ENCODE peak calls at places on chromosomes 7 and 10, in five cellular contexts. F, G, A, L and E are unnamed samples.

GRCh38 chr10:125204400-125204799 is 44.0 kb upstream of the CTBP2 start:
- DNase-seq in G (no peak), A (no peak), F (no peak), L (no peak), E (no peak)

GRCh38 chr7:101901661-101902491 is 84.5 kb downstream of the CUX1 start:
- DNase-seq in G (no peak), L (peak), F (no peak), A (no peak), E (no peak)

GRCh38 chr10:31829776-31830175 is 98.9 kb downstream of the ARHGAP12 start:
- DNase-seq in G (no peak), F (no peak), L (no peak), A (no peak), E (no peak)

GRCh38 chr10:98536551-98536950 is 89.8 kb upstream of the HPS1 start:
- DNase-seq in A (no peak), F (no peak), G (no peak), L (peak), E (no peak)

GRCh38 chr10:110547139-110547761 is 20.2 kb upstream of the SMC3 start:
- DNase-seq in L (peak), A (peak), G (no peak), F (no peak), E (peak)

GRCh38 chr10:99533496-99534455 is 1.0 kb downstream of the NKX2-3 start:
- DNase-seq in F (no peak), L (no peak), G (no peak), A (no peak), E (no peak)

GRCh38 chr10:70579234-70580002 is 23.1 kb downstream of the PRF1 start:
- DNase-seq in G (no peak), A (no peak), L (no peak), F (no peak), E (no peak)

GRCh38 chr7:43642897-43643630 is 60.2 kb downstream of the STK17A start:
- DNase-seq in G (no peak), F (no peak), L (no peak), A (no peak), E (no peak)

GRCh38 chr7:33601081-33601480 is 304.3 kb upstream of the BMPER start:
- DNase-seq in L (no peak), G (no peak), A (no peak), F (no peak), E (no peak)

GRCh38 chr7:48664241-48664640 is 260.1 kb upstream of the CDC14C start:
- DNase-seq in L (no peak), G (no peak), F (no peak), A (no peak), E (no peak)

GRCh38 chr7:138066954-138067394 is 9.3 kb upstream of the AKR1D1 start:
- DNase-seq in G (no peak), L (no peak), F (no peak), A (no peak), E (no peak)

GRCh38 chr10:105023223-105023622 is 382.1 kb downstream of the SORCS3 start:
- DNase-seq in F (no peak), G (no peak), A (no peak), L (no peak), E (no peak)

GRCh38 chr10:30088178-30088577 is 28.8 kb upstream of the JCAD start:
- DNase-seq in L (no peak), F (no peak), A (no peak), G (no peak), E (no peak)

GRCh38 chr10:64023926-64024465 is 502.8 kb downstream of the REEP3 start:
- DNase-seq in F (no peak), A (no peak), G (no peak), L (no peak), E (no peak)

GRCh38 chr7:11182736-11183135 is 209.1 kb downstream of the PHF14 start:
- DNase-seq in A (no peak), G (no peak), L (peak), F (no peak), E (no peak)

GRCh38 chr7:12768948-12769347 is 81.5 kb downstream of the ARL4A start:
- DNase-seq in L (no peak), F (no peak), G (no peak), A (no peak), E (no peak)

GRCh38 chr10:6278519-6279120 is 75.9 kb downstream of the PFKFB3 start:
- DNase-seq in L (no peak), F (no peak), A (no peak), G (no peak), E (no peak)

GRCh38 chr7:100588438-100588837 is 2.3 kb downstream of the FBXO24 start:
- DNase-seq in L (peak), G (no peak), F (no peak), A (no peak), E (no peak)

GRCh38 chr7:20338285-20338684 is 7.6 kb downstream of the ITGB8 start:
- DNase-seq in L (no peak), A (no peak), G (no peak), F (no peak), E (no peak)

GRCh38 chr10:107727762-107728317 is 563.3 kb upstream of the SORCS1 start:
- DNase-seq in F (no peak), A (no peak), G (no peak), L (no peak), E (no peak)

GRCh38 chr10:103648951-103649532 is 155.5 kb downstream of the NEURL1 start:
- DNase-seq in F (no peak), L (peak), A (no peak), G (no peak), E (no peak)

GRCh38 chr10:122911889-122912484 is 1.6 kb downstream of the FAM24A start:
- DNase-seq in L (peak), F (peak), G (peak), A (peak), E (peak)

GRCh38 chr7:45978010-45978681 is 57.1 kb upstream of the IGFBP3 start:
- DNase-seq in A (peak), L (peak), G (no peak), F (no peak), E (peak)

GRCh38 chr10:22712959-22713852 is 1.2 kb downstream of the PIP4K2A start:
- DNase-seq in G (peak), F (no peak), L (peak), A (no peak), E (peak)

GRCh38 chr7:35725280-35725680 is 30.3 kb upstream of the HERPUD2 start:
- DNase-seq in G (no peak), A (no peak), F (peak), L (no peak), E (peak)

GRCh38 chr7:116443101-116443523 is 56.4 kb upstream of the CAV2 start:
- DNase-seq in F (no peak), L (peak), G (no peak), A (peak), E (no peak)

GRCh38 chr7:130070900-130071622 is 727 bp downstream of the KLHDC10 start:
- DNase-seq in G (no peak), A (no peak), F (no peak), L (no peak), E (no peak)

GRCh38 chr7:29573594-29573993 is 10.0 kb downstream of the PRR15 start:
- DNase-seq in L (no peak), A (no peak), F (no peak), G (no peak), E (no peak)

GRCh38 chr10:77360121-77360520 is 277.5 kb downstream of the KCNMA1 start:
- DNase-seq in F (no peak), G (no peak), L (peak), A (no peak), E (no peak)

GRCh38 chr10:72297281-72297967 is 23.7 kb downstream of the DDIT4 start:
- DNase-seq in F (peak), A (peak), G (no peak), L (peak), E (peak)

GRCh38 chr10:36066850-36067249 is 424.8 kb upstream of the FZD8 start:
- DNase-seq in G (no peak), L (no peak), F (no peak), A (no peak), E (no peak)

GRCh38 chr7:82443801-82444219 is 233 bp upstream of the CACNA2D1 start:
- DNase-seq in F (no peak), L (peak), G (peak), A (peak), E (no peak)